ENCODE peak calls at places on chromosomes 6 and 20, in eight cellular contexts. One of them, this sample, is unnamed.
A peak's percentile ranks its signal among the peaks of the same experiment; 100 is the strongest.

GRCh38 chr6:130969807-130970491 is 93.1 kb downstream of the EPB41L2 start:
- DNase-seq in dorsolateral prefrontal cortex: no peak
- DNase-seq in hepatocyte: no peak
- DNase-seq in foreskin fibroblast: peak; percentile 32
- DNase-seq in colonic mucosa: no peak
- DNase-seq in choroid plexus epithelial cell: peak; percentile 72
- DNase-seq in fibroblast of pulmonary artery: peak; percentile 74
- DNase-seq in Panc1: no peak
- DNase-seq in this sample: no peak

GRCh38 chr6:73774311-73774766 is 78.3 kb downstream of the CD109 start:
- DNase-seq in dorsolateral prefrontal cortex: no peak
- DNase-seq in hepatocyte: no peak
- DNase-seq in foreskin fibroblast: peak; percentile 93
- DNase-seq in colonic mucosa: no peak
- DNase-seq in choroid plexus epithelial cell: peak; percentile 100
- DNase-seq in fibroblast of pulmonary artery: peak; percentile 98
- DNase-seq in Panc1: no peak
- DNase-seq in this sample: peak; percentile 85

GRCh38 chr20:50421356-50422340 is 88.5 kb upstream of the PTPN1 start:
- DNase-seq in dorsolateral prefrontal cortex: no peak
- DNase-seq in hepatocyte: no peak
- DNase-seq in foreskin fibroblast: no peak
- DNase-seq in colonic mucosa: no peak
- DNase-seq in choroid plexus epithelial cell: no peak
- DNase-seq in fibroblast of pulmonary artery: no peak
- DNase-seq in Panc1: no peak
- DNase-seq in this sample: no peak

GRCh38 chr6:37570801-37571200 is 71.1 kb upstream of the CCDC167 start:
- DNase-seq in dorsolateral prefrontal cortex: no peak
- DNase-seq in hepatocyte: no peak
- DNase-seq in foreskin fibroblast: no peak
- DNase-seq in colonic mucosa: no peak
- DNase-seq in choroid plexus epithelial cell: peak; percentile 40
- DNase-seq in fibroblast of pulmonary artery: no peak
- DNase-seq in Panc1: no peak
- DNase-seq in this sample: no peak

GRCh38 chr6:85679445-85680123 is 36.9 kb upstream of the SYNCRIP start:
- DNase-seq in dorsolateral prefrontal cortex: no peak
- DNase-seq in hepatocyte: no peak
- DNase-seq in foreskin fibroblast: no peak
- DNase-seq in colonic mucosa: no peak
- DNase-seq in choroid plexus epithelial cell: no peak
- DNase-seq in fibroblast of pulmonary artery: no peak
- DNase-seq in Panc1: no peak
- DNase-seq in this sample: no peak

GRCh38 chr6:83216806-83217205 is 23.6 kb downstream of the RWDD2A start:
- DNase-seq in dorsolateral prefrontal cortex: no peak
- DNase-seq in hepatocyte: no peak
- DNase-seq in foreskin fibroblast: no peak
- DNase-seq in colonic mucosa: no peak
- DNase-seq in choroid plexus epithelial cell: peak; percentile 42
- DNase-seq in fibroblast of pulmonary artery: no peak
- DNase-seq in Panc1: no peak
- DNase-seq in this sample: no peak

GRCh38 chr6:123913858-123914257 is 110.2 kb downstream of the NKAIN2 start:
- DNase-seq in dorsolateral prefrontal cortex: no peak
- DNase-seq in hepatocyte: no peak
- DNase-seq in foreskin fibroblast: no peak
- DNase-seq in colonic mucosa: no peak
- DNase-seq in choroid plexus epithelial cell: peak; percentile 56
- DNase-seq in fibroblast of pulmonary artery: peak; percentile 1
- DNase-seq in Panc1: no peak
- DNase-seq in this sample: no peak

GRCh38 chr6:147022041-147022440 is 182.2 kb upstream of the STXBP5 start:
- DNase-seq in dorsolateral prefrontal cortex: no peak
- DNase-seq in hepatocyte: no peak
- DNase-seq in foreskin fibroblast: no peak
- DNase-seq in colonic mucosa: no peak
- DNase-seq in choroid plexus epithelial cell: peak; percentile 40
- DNase-seq in fibroblast of pulmonary artery: peak; percentile 29
- DNase-seq in Panc1: no peak
- DNase-seq in this sample: no peak

GRCh38 chr6:37365791-37366190 is 12.0 kb downstream of the RNF8 start:
- DNase-seq in dorsolateral prefrontal cortex: no peak
- DNase-seq in hepatocyte: no peak
- DNase-seq in foreskin fibroblast: peak; percentile 14
- DNase-seq in colonic mucosa: no peak
- DNase-seq in choroid plexus epithelial cell: peak; percentile 63
- DNase-seq in fibroblast of pulmonary artery: peak; percentile 71
- DNase-seq in Panc1: no peak
- DNase-seq in this sample: no peak

GRCh38 chr6:143634486-143634885 is 43.3 kb upstream of the PHACTR2 start:
- DNase-seq in dorsolateral prefrontal cortex: no peak
- DNase-seq in hepatocyte: no peak
- DNase-seq in foreskin fibroblast: no peak
- DNase-seq in colonic mucosa: no peak
- DNase-seq in choroid plexus epithelial cell: no peak
- DNase-seq in fibroblast of pulmonary artery: no peak
- DNase-seq in Panc1: no peak
- DNase-seq in this sample: no peak

GRCh38 chr20:45752747-45753146 is 30.6 kb downstream of the SPINT4 start:
- DNase-seq in dorsolateral prefrontal cortex: no peak
- DNase-seq in hepatocyte: no peak
- DNase-seq in foreskin fibroblast: no peak
- DNase-seq in colonic mucosa: no peak
- DNase-seq in choroid plexus epithelial cell: no peak
- DNase-seq in fibroblast of pulmonary artery: no peak
- DNase-seq in Panc1: no peak
- DNase-seq in this sample: no peak

GRCh38 chr6:36852481-36853147 is 13.4 kb upstream of the CPNE5 start:
- DNase-seq in dorsolateral prefrontal cortex: no peak
- DNase-seq in hepatocyte: peak; percentile 68
- DNase-seq in foreskin fibroblast: peak; percentile 83
- DNase-seq in colonic mucosa: no peak
- DNase-seq in choroid plexus epithelial cell: peak; percentile 85
- DNase-seq in fibroblast of pulmonary artery: peak; percentile 83
- DNase-seq in Panc1: no peak
- DNase-seq in this sample: no peak

GRCh38 chr6:40409716-40410397 is 177.3 kb downstream of the LRFN2 start:
- DNase-seq in dorsolateral prefrontal cortex: no peak
- DNase-seq in hepatocyte: no peak
- DNase-seq in foreskin fibroblast: no peak
- DNase-seq in colonic mucosa: no peak
- DNase-seq in choroid plexus epithelial cell: peak; percentile 42
- DNase-seq in fibroblast of pulmonary artery: no peak
- DNase-seq in Panc1: no peak
- DNase-seq in this sample: no peak

GRCh38 chr6:112929661-112930060 is 582.5 kb downstream of the RFPL4B start:
- DNase-seq in dorsolateral prefrontal cortex: no peak
- DNase-seq in hepatocyte: no peak
- DNase-seq in foreskin fibroblast: no peak
- DNase-seq in colonic mucosa: no peak
- DNase-seq in choroid plexus epithelial cell: peak; percentile 26
- DNase-seq in fibroblast of pulmonary artery: no peak
- DNase-seq in Panc1: no peak
- DNase-seq in this sample: no peak

GRCh38 chr6:28922004-28922840 is 1.6 kb downstream of the TRIM27 start:
- DNase-seq in dorsolateral prefrontal cortex: no peak
- DNase-seq in hepatocyte: peak; percentile 67
- DNase-seq in foreskin fibroblast: no peak
- DNase-seq in colonic mucosa: peak; percentile 64
- DNase-seq in choroid plexus epithelial cell: peak; percentile 46
- DNase-seq in fibroblast of pulmonary artery: peak; percentile 49
- DNase-seq in Panc1: no peak
- DNase-seq in this sample: no peak

GRCh38 chr20:16624106-16624505 is 50.9 kb upstream of the KIF16B start:
- DNase-seq in dorsolateral prefrontal cortex: no peak
- DNase-seq in hepatocyte: no peak
- DNase-seq in foreskin fibroblast: no peak
- DNase-seq in colonic mucosa: no peak
- DNase-seq in choroid plexus epithelial cell: no peak
- DNase-seq in fibroblast of pulmonary artery: no peak
- DNase-seq in Panc1: no peak
- DNase-seq in this sample: no peak

GRCh38 chr6:54285595-54285994 is 22.6 kb upstream of the TINAG start:
- DNase-seq in dorsolateral prefrontal cortex: no peak
- DNase-seq in hepatocyte: no peak
- DNase-seq in foreskin fibroblast: peak; percentile 62
- DNase-seq in colonic mucosa: no peak
- DNase-seq in choroid plexus epithelial cell: no peak
- DNase-seq in fibroblast of pulmonary artery: no peak
- DNase-seq in Panc1: no peak
- DNase-seq in this sample: no peak

GRCh38 chr6:39389372-39389767 is 66.9 kb upstream of the KCNK16 start:
- DNase-seq in dorsolateral prefrontal cortex: no peak
- DNase-seq in hepatocyte: peak; percentile 29
- DNase-seq in foreskin fibroblast: no peak
- DNase-seq in colonic mucosa: no peak
- DNase-seq in choroid plexus epithelial cell: peak; percentile 58
- DNase-seq in fibroblast of pulmonary artery: peak; percentile 32
- DNase-seq in Panc1: no peak
- DNase-seq in this sample: no peak

GRCh38 chr6:25942561-25943147 is 12.2 kb upstream of the SLC17A2 start:
- DNase-seq in dorsolateral prefrontal cortex: no peak
- DNase-seq in hepatocyte: peak; percentile 48
- DNase-seq in foreskin fibroblast: peak; percentile 43
- DNase-seq in colonic mucosa: no peak
- DNase-seq in choroid plexus epithelial cell: peak; percentile 82
- DNase-seq in fibroblast of pulmonary artery: peak; percentile 74
- DNase-seq in Panc1: peak; percentile 42
- DNase-seq in this sample: no peak

GRCh38 chr6:152263582-152263981 is 373.6 kb downstream of the SYNE1 start:
- DNase-seq in dorsolateral prefrontal cortex: no peak
- DNase-seq in hepatocyte: no peak
- DNase-seq in foreskin fibroblast: no peak
- DNase-seq in colonic mucosa: no peak
- DNase-seq in choroid plexus epithelial cell: no peak
- DNase-seq in fibroblast of pulmonary artery: no peak
- DNase-seq in Panc1: no peak
- DNase-seq in this sample: no peak

GRCh38 chr6:125299257-125299656 is 2.5 kb downstream of the HDDC2 start:
- DNase-seq in dorsolateral prefrontal cortex: no peak
- DNase-seq in hepatocyte: no peak
- DNase-seq in foreskin fibroblast: no peak
- DNase-seq in colonic mucosa: no peak
- DNase-seq in choroid plexus epithelial cell: no peak
- DNase-seq in fibroblast of pulmonary artery: no peak
- DNase-seq in Panc1: no peak
- DNase-seq in this sample: no peak

GRCh38 chr20:63455568-63455859 is 16.9 kb downstream of the KCNQ2 start:
- DNase-seq in dorsolateral prefrontal cortex: no peak
- DNase-seq in hepatocyte: no peak
- DNase-seq in foreskin fibroblast: no peak
- DNase-seq in colonic mucosa: no peak
- DNase-seq in choroid plexus epithelial cell: no peak
- DNase-seq in fibroblast of pulmonary artery: no peak
- DNase-seq in Panc1: no peak
- DNase-seq in this sample: no peak

GRCh38 chr20:63452341-63453028 is 20.0 kb downstream of the KCNQ2 start:
- DNase-seq in dorsolateral prefrontal cortex: no peak
- DNase-seq in hepatocyte: no peak
- DNase-seq in foreskin fibroblast: no peak
- DNase-seq in colonic mucosa: no peak
- DNase-seq in choroid plexus epithelial cell: no peak
- DNase-seq in fibroblast of pulmonary artery: no peak
- DNase-seq in Panc1: no peak
- DNase-seq in this sample: no peak

GRCh38 chr20:63451821-63452220 is 20.6 kb downstream of the KCNQ2 start:
- DNase-seq in dorsolateral prefrontal cortex: no peak
- DNase-seq in hepatocyte: no peak
- DNase-seq in foreskin fibroblast: no peak
- DNase-seq in colonic mucosa: no peak
- DNase-seq in choroid plexus epithelial cell: no peak
- DNase-seq in fibroblast of pulmonary artery: no peak
- DNase-seq in Panc1: no peak
- DNase-seq in this sample: no peak

GRCh38 chr20:63454729-63455567 is 17.5 kb downstream of the KCNQ2 start:
- DNase-seq in dorsolateral prefrontal cortex: no peak
- DNase-seq in hepatocyte: no peak
- DNase-seq in foreskin fibroblast: no peak
- DNase-seq in colonic mucosa: no peak
- DNase-seq in choroid plexus epithelial cell: no peak
- DNase-seq in fibroblast of pulmonary artery: no peak
- DNase-seq in Panc1: no peak
- DNase-seq in this sample: no peak

GRCh38 chr20:63453029-63453523 is 19.4 kb downstream of the KCNQ2 start:
- DNase-seq in dorsolateral prefrontal cortex: no peak
- DNase-seq in hepatocyte: no peak
- DNase-seq in foreskin fibroblast: no peak
- DNase-seq in colonic mucosa: no peak
- DNase-seq in choroid plexus epithelial cell: no peak
- DNase-seq in fibroblast of pulmonary artery: no peak
- DNase-seq in Panc1: no peak
- DNase-seq in this sample: no peak
- TF ChIP-seq CTCF in dorsolateral prefrontal cortex: peak; percentile 7
- TF ChIP-seq CTCF in hepatocyte: no peak
- TF ChIP-seq CTCF in foreskin fibroblast: no peak
- TF ChIP-seq CTCF in colonic mucosa: no peak
- TF ChIP-seq CTCF in choroid plexus epithelial cell: no peak
- TF ChIP-seq CTCF in fibroblast of pulmonary artery: no peak
- TF ChIP-seq CTCF in Panc1: no peak
- TF ChIP-seq CTCF in this sample: no peak

GRCh38 chr20:3970016-3970415 is 45.3 kb downstream of the RNF24 start:
- DNase-seq in dorsolateral prefrontal cortex: no peak
- DNase-seq in hepatocyte: peak; percentile 64
- DNase-seq in foreskin fibroblast: no peak
- DNase-seq in colonic mucosa: peak; percentile 31
- DNase-seq in choroid plexus epithelial cell: no peak
- DNase-seq in fibroblast of pulmonary artery: no peak
- DNase-seq in Panc1: no peak
- DNase-seq in this sample: no peak
- TF ChIP-seq CTCF in dorsolateral prefrontal cortex: no peak
- TF ChIP-seq CTCF in hepatocyte: peak; percentile 22
- TF ChIP-seq CTCF in foreskin fibroblast: no peak
- TF ChIP-seq CTCF in colonic mucosa: no peak
- TF ChIP-seq CTCF in choroid plexus epithelial cell: no peak
- TF ChIP-seq CTCF in fibroblast of pulmonary artery: no peak
- TF ChIP-seq CTCF in Panc1: no peak
- TF ChIP-seq CTCF in this sample: no peak

GRCh38 chr6:6927437-6928361 is 180.1 kb upstream of the RREB1 start:
- DNase-seq in dorsolateral prefrontal cortex: no peak
- DNase-seq in hepatocyte: no peak
- DNase-seq in foreskin fibroblast: no peak
- DNase-seq in colonic mucosa: no peak
- DNase-seq in choroid plexus epithelial cell: no peak
- DNase-seq in fibroblast of pulmonary artery: no peak
- DNase-seq in Panc1: no peak
- DNase-seq in this sample: no peak
- TF ChIP-seq CTCF in dorsolateral prefrontal cortex: no peak
- TF ChIP-seq CTCF in hepatocyte: no peak
- TF ChIP-seq CTCF in foreskin fibroblast: no peak
- TF ChIP-seq CTCF in colonic mucosa: no peak
- TF ChIP-seq CTCF in choroid plexus epithelial cell: no peak
- TF ChIP-seq CTCF in fibroblast of pulmonary artery: no peak
- TF ChIP-seq CTCF in Panc1: no peak
- TF ChIP-seq CTCF in this sample: no peak

DNA sequence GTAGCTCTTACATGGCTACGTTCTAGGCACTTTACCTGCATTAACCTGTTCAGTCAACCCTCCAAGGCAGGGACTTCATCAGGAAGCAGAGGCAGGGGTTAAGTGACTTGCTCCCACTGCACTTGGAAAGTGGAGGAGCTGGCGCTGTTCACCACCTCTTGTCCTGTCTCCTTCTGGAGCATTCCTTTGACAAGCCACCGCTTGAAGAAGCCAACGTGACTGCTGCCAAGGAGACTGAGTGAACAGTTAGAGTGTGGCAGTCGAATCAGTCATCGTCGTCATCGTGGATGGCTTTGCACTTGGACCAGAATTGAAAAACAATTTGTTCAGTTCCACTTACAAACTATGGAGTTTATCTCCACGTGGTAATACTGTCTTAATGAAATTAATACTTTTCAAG is 60.9 kb downstream of the TULP4 start:
- DNase-seq in dorsolateral prefrontal cortex: no peak
- DNase-seq in hepatocyte: no peak
- DNase-seq in foreskin fibroblast: no peak
- DNase-seq in colonic mucosa: no peak
- DNase-seq in choroid plexus epithelial cell: no peak
- DNase-seq in fibroblast of pulmonary artery: no peak
- DNase-seq in Panc1: no peak
- DNase-seq in this sample: peak; percentile 59
- TF ChIP-seq CTCF in dorsolateral prefrontal cortex: no peak
- TF ChIP-seq CTCF in hepatocyte: no peak
- TF ChIP-seq CTCF in foreskin fibroblast: no peak
- TF ChIP-seq CTCF in colonic mucosa: no peak
- TF ChIP-seq CTCF in choroid plexus epithelial cell: no peak
- TF ChIP-seq CTCF in fibroblast of pulmonary artery: no peak
- TF ChIP-seq CTCF in Panc1: no peak
- TF ChIP-seq CTCF in this sample: no peak